ENCODE peak calls at places on chromosomes 5 and 9, in eight cellular contexts. H is T-helper 1 cell, T is NCI-H2171, J is HEK293T, D is tibial artery, N is GM03348, L is neural crest cell, Q is D341Med. C is an unnamed sample.

GRCh38 chr5:175840050-175840841 is 31.1 kb upstream of the CPLX2 start:
- DNase-seq in J (peak; percentile 38), L (no peak), H (no peak), T (no peak), Q (no peak), N (peak; percentile 29), D (no peak), C (no peak)

GRCh38 chr5:56282241-56282640 is 49.1 kb upstream of the ANKRD55 start:
- DNase-seq in N (no peak), Q (no peak), H (no peak), L (no peak), D (no peak), T (no peak), J (no peak), C (no peak)

GRCh38 chr9:9998491-9999287 is 614.1 kb downstream of the PTPRD start:
- DNase-seq in D (no peak), J (peak; percentile 20), N (no peak), L (no peak), Q (no peak), T (no peak), H (no peak), C (no peak)

GRCh38 chr5:163705983-163706771 is 200.8 kb downstream of the MAT2B start:
- DNase-seq in J (no peak), H (no peak), T (no peak), N (peak; percentile 34), Q (no peak), L (no peak), D (no peak), C (no peak)

GRCh38 chr5:137501846-137502406 is 2.8 kb upstream of the SPOCK1 start:
- DNase-seq in T (no peak), Q (no peak), J (no peak), N (peak; percentile 52), D (no peak), L (no peak), H (no peak), C (no peak)

GRCh38 chr9:26356491-26356890 is 536.1 kb downstream of the CAAP1 start:
- DNase-seq in J (no peak), N (no peak), D (no peak), H (no peak), T (no peak), L (no peak), Q (no peak), C (no peak)

GRCh38 chr9:108775901-108776306 is 79.9 kb downstream of the ACTL7B start:
- DNase-seq in N (no peak), T (no peak), Q (no peak), H (no peak), L (no peak), J (no peak), D (no peak), C (no peak)

GRCh38 chr5:10607023-10607665 is 43.3 kb downstream of the ANKRD33B start:
- DNase-seq in J (peak; percentile 53), T (peak; percentile 56), N (no peak), D (peak; percentile 68), L (peak; percentile 19), H (no peak), Q (no peak), C (no peak)

GRCh38 chr9:34428325-34428958 is 29.9 kb downstream of the FAM219A start:
- DNase-seq in T (peak; percentile 48), L (no peak), H (no peak), D (no peak), N (no peak), Q (peak; percentile 78), J (no peak), C (no peak)

GRCh38 chr5:179955062-179955461 is 47.4 kb upstream of the TBC1D9B start:
- DNase-seq in T (no peak), L (no peak), J (no peak), D (no peak), N (no peak), Q (no peak), H (no peak), C (no peak)

GRCh38 chr9:99918134-99918533 is 11.7 kb downstream of the STX17 start:
- DNase-seq in J (no peak), D (no peak), L (no peak), H (no peak), Q (no peak), N (no peak), T (no peak), C (no peak)

GRCh38 chr5:151675956-151676712 is 10.6 kb downstream of the SPARC start:
- DNase-seq in Q (no peak), T (no peak), H (no peak), J (no peak), N (no peak), L (no peak), D (no peak), C (no peak)

GRCh38 chr9:81417299-81417675 is 272.1 kb downstream of the TLE1 start:
- DNase-seq in Q (no peak), L (no peak), H (no peak), N (no peak), J (no peak), T (peak; percentile 29), D (no peak), C (no peak)

GRCh38 chr5:157651623-157652376 is 438 bp downstream of the SOX30 start:
- DNase-seq in Q (no peak), J (no peak), L (no peak), T (no peak), N (peak; percentile 64), D (peak; percentile 77), H (peak; percentile 72), C (peak; percentile 85)